ENCODE peak calls at places on chromosomes 3 and 15, in eight cellular contexts. Y, Z, L, N, O, A, I and H are unnamed samples. For H3K4me1, the result is how much of the 10 kb centered on the place peaks cover.

GRCh38 chr15:34241376-34242350 is 16.8 kb downstream of the EMC4 start:
- DNase-seq in L (no peak), N (no peak), I (no peak), O (peak), A (peak), Z (peak), Y (peak), H (no peak)

GRCh38 chr3:175606650-175607318 is 747.6 kb downstream of the NAALADL2 start:
- DNase-seq in O (no peak), A (no peak), Z (no peak), Y (no peak), I (no peak), N (no peak), L (no peak), H (no peak)

GRCh38 chr3:158167737-158168469 is 58.0 kb downstream of the RSRC1 start:
- DNase-seq in O (no peak), I (no peak), L (no peak), Y (no peak), A (no peak), Z (peak), N (no peak), H (no peak)

GRCh38 chr15:25674948-25675347 is 188.2 kb downstream of the ATP10A start:
- DNase-seq in N (peak), Z (no peak), Y (peak), L (peak), O (peak), A (no peak), I (no peak), H (peak)

GRCh38 chr3:9028134-9028533 is 64.9 kb upstream of the RAD18 start:
- DNase-seq in Z (no peak), N (no peak), Y (peak), L (peak), O (peak), A (peak), I (no peak), H (peak)

GRCh38 chr15:99476413-99477222 is 89.2 kb upstream of the MEF2A start:
- DNase-seq in N (no peak), A (peak), Y (peak), O (peak), L (peak), I (no peak), Z (peak), H (peak)

GRCh38 chr15:66071621-66072295 is 181.8 kb downstream of the MEGF11 start:
- DNase-seq in Y (no peak), L (peak), A (no peak), O (no peak), I (no peak), N (no peak), Z (no peak), H (no peak)

GRCh38 chr3:46845397-46845859 is 17.8 kb downstream of the MYL3 start:
- DNase-seq in Z (no peak), I (no peak), O (peak), Y (peak), L (peak), N (peak), A (peak), H (no peak)

GRCh38 chr3:72663429-72663828 is 184.8 kb downstream of the SHQ1 start:
- DNase-seq in N (no peak), Z (no peak), L (no peak), Y (no peak), A (no peak), I (no peak), O (no peak), H (no peak)

GRCh38 chr15:80597081-80597480 is 98.0 kb upstream of the ABHD17C start:
- DNase-seq in O (no peak), A (no peak), Y (no peak), Z (no peak), N (no peak), I (no peak), L (no peak), H (no peak)

GRCh38 chr3:16069149-16069922 is 105.1 kb upstream of the GALNT15 start:
- DNase-seq in N (no peak), Y (no peak), I (no peak), L (no peak), Z (peak), A (no peak), O (no peak), H (no peak)

GRCh38 chr3:128726691-128727031 is 678 bp downstream of the RAB7A start:
- DNase-seq in L (peak), Y (peak), I (no peak), O (peak), Z (no peak), A (no peak), N (peak), H (peak)

GRCh38 chr3:45872569-45872968 is 13.8 kb upstream of the CCR9 start:
- DNase-seq in Z (no peak), L (no peak), Y (no peak), N (no peak), O (no peak), I (no peak), A (no peak), H (no peak)

GRCh38 chr3:156674911-156675743 is 737 bp downstream of the TIPARP start:
- DNase-seq in L (peak), I (peak), A (peak), Z (peak), O (peak), N (peak), Y (peak), H (no peak)

GRCh38 chr3:150385296-150386242 is 22.5 kb upstream of the TSC22D2 start:
- DNase-seq in L (no peak), I (no peak), N (no peak), O (no peak), Z (no peak), A (no peak), Y (no peak), H (no peak)

GRCh38 chr3:187146389-187146788 is 7.1 kb upstream of the RPL39L start:
- DNase-seq in Y (no peak), I (no peak), N (no peak), L (no peak), O (no peak), A (no peak), Z (no peak), H (no peak)

GRCh38 chr3:166123576-166123975 is 286.4 kb upstream of the BCHE start:
- DNase-seq in I (no peak), O (no peak), A (no peak), N (no peak), Z (no peak), L (no peak), Y (no peak), H (no peak)

GRCh38 chr3:20646425-20646824 is 460.4 kb upstream of the SGO1 start:
- DNase-seq in N (no peak), A (no peak), Y (no peak), I (no peak), Z (no peak), L (no peak), O (no peak), H (no peak)

GRCh38 chr3:98630416-98630815 is 37.0 kb upstream of the CPOX start:
- DNase-seq in A (no peak), L (no peak), Z (no peak), N (no peak), O (no peak), I (no peak), Y (no peak), H (no peak)

GRCh38 chr15:89649013-89649625 is 6.1 kb downstream of the KIF7 start:
- DNase-seq in N (peak), L (peak), Y (no peak), I (peak), A (no peak), O (no peak), Z (no peak), H (no peak)

GRCh38 chr15:44319385-44319784 is 30.9 kb downstream of the GOLM2 start:
- DNase-seq in O (no peak), L (no peak), Y (no peak), N (no peak), I (no peak), Z (no peak), A (no peak), H (no peak)

GRCh38 chr3:100465871-100466777 is 26.3 kb upstream of the TMEM45A start:
- DNase-seq in O (no peak), A (no peak), Y (no peak), L (no peak), N (no peak), Z (no peak), I (no peak), H (peak)
- TF ChIP-seq EP300 in O (no peak), A (no peak), Y (no peak), L (no peak), N (no peak), Z (no peak), I (no peak), H (no peak)

DNA sequence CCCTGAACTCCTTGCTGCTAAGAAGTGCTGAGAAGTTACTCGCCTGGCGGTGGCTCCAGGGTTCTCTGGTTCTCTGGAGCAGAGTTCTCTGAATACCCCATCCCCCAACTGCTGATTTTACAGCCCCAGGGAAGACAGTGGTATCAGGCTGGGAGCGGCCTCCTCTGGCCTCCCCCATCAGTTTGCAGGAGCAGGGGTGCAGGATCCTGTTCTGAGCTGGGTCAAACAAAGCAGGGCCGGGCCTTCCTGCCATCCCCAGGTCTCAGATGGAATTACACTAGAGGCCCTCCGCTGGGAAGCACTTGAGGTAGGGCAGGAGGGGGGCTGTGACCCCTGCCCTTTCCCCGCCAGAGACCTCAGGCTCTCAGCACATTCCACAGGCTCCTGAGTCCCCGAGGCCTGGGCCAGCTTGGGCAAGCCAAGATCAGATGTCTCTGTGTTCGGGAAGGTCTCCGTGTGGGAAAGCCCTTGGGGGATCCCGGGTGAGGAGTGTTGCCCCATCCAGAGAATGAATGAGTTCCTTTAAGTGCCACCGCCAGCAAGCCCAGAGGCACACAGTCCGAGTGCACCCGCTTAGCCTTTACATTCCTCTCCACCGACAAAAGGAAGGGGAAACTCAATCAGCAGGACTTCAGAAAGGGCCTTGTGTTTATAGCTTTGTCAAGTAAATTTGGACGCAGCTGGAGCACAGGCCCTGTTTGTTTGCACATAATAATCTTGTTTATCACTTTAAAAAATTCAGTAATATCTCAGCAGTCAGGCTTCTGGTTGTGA is 150.0 kb downstream of the LRRK1 start:
- DNase-seq in L (no peak), O (no peak), N (no peak), I (peak), Y (no peak), Z (no peak), A (no peak), H (no peak)
- TF ChIP-seq CTCF in L (no peak), O (no peak), N (no peak), I (no peak), Y (peak), Z (no peak), A (no peak), H (no peak)

DNA sequence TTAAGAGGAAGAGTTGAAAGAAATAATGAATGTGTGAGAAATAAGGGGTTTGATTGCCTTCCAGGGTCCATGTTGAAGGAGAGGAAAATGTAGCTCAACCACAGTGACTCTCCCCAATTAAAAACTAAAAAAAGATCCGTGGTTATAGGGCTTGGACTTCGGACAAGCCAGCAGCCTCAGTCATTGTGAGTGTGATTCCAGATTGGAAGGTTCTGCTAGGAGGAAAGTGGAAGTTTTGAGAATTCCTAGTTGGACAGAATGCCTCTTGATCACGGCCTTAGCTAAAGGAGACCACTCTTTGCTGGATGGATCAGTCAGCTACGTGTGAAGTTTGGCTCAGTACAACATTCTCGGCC is 27.3 kb downstream of the FLNB start:
- DNase-seq in L (no peak), Y (no peak), I (no peak), N (no peak), A (no peak), Z (no peak), O (no peak), H (no peak)
- H3K4me1 ChIP-seq in L (half or more), Y (under half), I (under half), N (under half), A (under half), Z (half or more), O (under half), H (half or more)

GRCh38 chr3:182620715-182621434 is 172.4 kb upstream of the ATP11B start:
- DNase-seq in A (no peak), L (no peak), Y (no peak), O (no peak), I (no peak), N (no peak), Z (no peak), H (no peak)

GRCh38 chr3:182622241-182622545 is 171.1 kb upstream of the ATP11B start:
- DNase-seq in L (no peak), A (no peak), N (no peak), Y (no peak), O (no peak), Z (no peak), I (no peak), H (no peak)

GRCh38 chr3:182618085-182618732 is 175.1 kb upstream of the ATP11B start:
- DNase-seq in Z (no peak), I (no peak), Y (peak), N (no peak), O (no peak), A (no peak), L (no peak), H (no peak)

GRCh38 chr3:182618981-182619591 is 174.2 kb upstream of the ATP11B start:
- DNase-seq in L (no peak), O (no peak), N (no peak), Z (no peak), I (no peak), Y (no peak), A (no peak), H (no peak)

DNA sequence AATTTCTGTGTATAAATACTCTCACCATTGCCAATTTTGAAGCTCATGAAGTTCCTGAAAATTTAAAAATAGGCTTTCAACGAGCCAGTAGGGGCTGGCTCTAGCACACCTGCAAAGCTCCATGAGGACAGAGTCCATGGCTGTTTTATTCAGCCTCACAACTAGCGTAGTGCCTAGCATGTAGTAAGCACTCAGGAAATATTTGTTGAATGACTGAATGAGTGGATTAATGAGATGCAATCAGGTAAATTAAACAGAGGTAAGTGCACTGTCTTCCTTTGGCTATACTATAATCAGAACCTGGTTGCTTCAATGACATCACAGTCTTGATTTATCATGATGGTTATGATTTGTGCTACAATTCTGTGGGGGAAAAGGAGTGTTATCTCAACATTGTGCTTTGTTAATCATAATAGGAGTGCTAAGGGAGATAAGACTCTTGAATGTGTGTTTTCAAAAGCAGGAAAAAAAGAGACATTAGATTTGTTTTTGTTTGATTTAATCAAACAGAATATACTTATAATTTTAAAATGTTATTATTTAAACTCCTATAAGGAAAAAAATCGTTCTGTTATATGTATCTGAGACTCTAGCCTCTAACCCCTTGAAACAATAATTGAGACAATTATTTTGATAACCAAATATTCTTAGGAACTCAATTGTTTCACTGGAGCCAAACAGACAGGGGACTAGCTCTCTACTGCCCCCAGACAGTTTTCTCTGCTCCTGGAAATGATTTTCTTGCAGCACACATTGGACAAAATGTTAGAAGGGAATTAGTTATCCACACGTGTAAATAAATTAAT is 171.7 kb upstream of the ATP11B start:
- DNase-seq in L (no peak), A (peak), N (no peak), O (no peak), I (no peak), Y (no peak), Z (no peak), H (no peak)
- TF ChIP-seq EP300 in L (no peak), A (no peak), N (no peak), O (no peak), I (no peak), Y (no peak), Z (no peak), H (no peak)

DNA sequence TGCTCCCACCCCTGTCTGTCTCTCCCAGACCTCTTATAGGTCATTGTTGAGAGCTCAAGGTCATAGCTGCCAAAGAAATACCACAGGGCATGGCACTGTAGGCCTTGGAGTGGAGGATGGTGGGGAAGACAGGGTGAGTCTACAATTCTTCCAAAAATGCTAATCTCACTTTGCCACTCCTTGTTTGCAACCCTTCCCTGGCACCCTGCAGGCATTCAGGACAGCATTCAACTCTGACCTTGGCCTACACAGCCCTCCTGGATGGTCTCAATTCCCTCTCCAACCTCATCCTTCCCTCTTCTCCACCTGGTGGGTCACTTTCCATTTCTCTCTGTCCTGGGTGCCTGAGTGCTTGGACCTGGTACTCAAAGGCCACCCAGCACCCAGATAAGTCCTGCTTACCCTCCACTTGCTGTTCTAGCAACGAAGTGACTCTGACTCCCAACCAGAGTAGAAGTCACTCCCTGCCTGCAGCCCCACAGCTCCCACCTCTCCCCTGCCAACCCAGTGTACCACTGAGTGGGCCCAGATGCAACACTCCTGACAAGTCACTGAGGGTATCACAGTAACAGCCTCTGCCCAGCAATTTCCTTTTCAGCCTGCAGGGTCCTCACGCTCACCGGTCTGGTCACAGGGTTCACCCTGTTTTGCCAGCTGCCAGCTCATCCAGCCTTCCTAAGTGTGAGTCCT is 36.6 kb downstream of the AMOTL2 start:
- DNase-seq in Y (no peak), I (no peak), O (no peak), N (peak), L (no peak), A (no peak), Z (no peak), H (no peak)
- TF ChIP-seq CTCF in Y (no peak), I (peak), O (no peak), N (no peak), L (no peak), A (no peak), Z (no peak), H (no peak)

GRCh38 chr15:31352283-31352880 is 25.7 kb downstream of the KLF13 start:
- DNase-seq in L (no peak), O (peak), A (peak), I (no peak), Y (no peak), Z (no peak), N (no peak), H (no peak)
- H3K4me1 ChIP-seq in L (half or more), O (under half), A (under half), I (under half), Y (half or more), Z (under half), N (half or more), H (half or more)

GRCh38 chr15:68268405-68268804 is 9.1 kb upstream of the FEM1B start:
- DNase-seq in Y (no peak), I (no peak), A (no peak), Z (no peak), N (no peak), L (no peak), O (no peak), H (no peak)
- TF ChIP-seq EP300 in Y (no peak), I (no peak), A (no peak), Z (no peak), N (no peak), L (no peak), O (no peak), H (no peak)